ENCODE peak calls at places on chromosome X, in four cellular contexts. F is brain microvascular endothelial cell, C is BJ, U is fibroblast of pulmonary artery. O is an unnamed sample.
A peak's percentile ranks its signal among the peaks of the same experiment; 100 is the strongest.

GRCh38 chrX:103791826-103792458 is 15.3 kb downstream of the PLP1 start:
- DNase-seq in F (peak; percentile 8), C (no peak), U (peak; percentile 19), O (no peak)

GRCh38 chrX:118729043-118729652 is 1.7 kb downstream of the IL13RA1 start:
- DNase-seq in F (no peak), C (no peak), U (no peak), O (no peak)

GRCh38 chrX:31228415-31228832 is 156.6 kb upstream of the FTHL17 start:
- DNase-seq in F (peak; percentile 45), C (peak; percentile 79), U (peak; percentile 84), O (no peak)

GRCh38 chrX:73979551-73980131 is 324.3 kb upstream of the ZCCHC13 start:
- DNase-seq in F (no peak), C (no peak), U (no peak), O (no peak)

GRCh38 chrX:47240619-47241018 is 7.8 kb downstream of the USP11 start:
- DNase-seq in F (no peak), C (no peak), U (no peak), O (no peak)

GRCh38 chrX:119669424-119670037 is 23.4 kb downstream of the SEPTIN6 start:
- DNase-seq in F (peak; percentile 44), C (no peak), U (peak; percentile 44), O (no peak)

GRCh38 chrX:9955506-9955905 is 11.7 kb upstream of the CLDN34 start:
- DNase-seq in F (peak; percentile 23), C (peak; percentile 19), U (peak; percentile 56), O (no peak)

GRCh38 chrX:95718746-95719145 is 965.9 kb upstream of the DIAPH2 start:
- DNase-seq in F (no peak), C (no peak), U (no peak), O (peak; percentile 27)

GRCh38 chrX:17081969-17082368 is 135.5 kb downstream of the REPS2 start:
- DNase-seq in F (no peak), C (no peak), U (no peak), O (no peak)

GRCh38 chrX:19556202-19556601 is 40.9 kb upstream of the MAP3K15 start:
- DNase-seq in F (no peak), C (no peak), U (no peak), O (no peak)

GRCh38 chrX:97159916-97160800 is 276.4 kb downstream of the RPA4 start:
- DNase-seq in F (no peak), C (no peak), U (no peak), O (no peak)

GRCh38 chrX:129540068-129540653 is at the start of gene OCRL:
- DNase-seq in F (peak; percentile 45), C (no peak), U (peak; percentile 65), O (peak; percentile 66)

GRCh38 chrX:120365320-120365719 is 3.4 kb downstream of the ATP1B4 start:
- DNase-seq in F (no peak), C (no peak), U (peak; percentile 11), O (peak; percentile 11)

GRCh38 chrX:69031971-69032391 is 133.3 kb downstream of the PJA1 start:
- DNase-seq in F (no peak), C (no peak), U (peak; percentile 42), O (peak; percentile 86)

GRCh38 chrX:80173261-80173660 is 158.7 kb downstream of the TBX22 start:
- DNase-seq in F (no peak), C (no peak), U (no peak), O (no peak)

GRCh38 chrX:12872741-12873140 is 5.9 kb downstream of the TLR7 start:
- DNase-seq in F (no peak), C (no peak), U (no peak), O (no peak)

GRCh38 chrX:19746919-19747671 is 140.3 kb downstream of the SH3KBP1 start:
- DNase-seq in F (no peak), C (no peak), U (no peak), O (no peak)

GRCh38 chrX:53313746-53314105 is 32.3 kb upstream of the IQSEC2 start:
- DNase-seq in F (no peak), C (no peak), U (no peak), O (no peak)

GRCh38 chrX:108275732-108276131 is 162.5 kb downstream of the COL4A6 start:
- DNase-seq in F (no peak), C (no peak), U (no peak), O (no peak)

GRCh38 chrX:155662297-155662696 is 49.5 kb upstream of the TMLHE start:
- DNase-seq in F (no peak), C (no peak), U (peak; percentile 3), O (peak; percentile 24)

GRCh38 chrX:35046646-35047231 is 104.1 kb downstream of the FAM47B start:
- DNase-seq in F (no peak), C (peak; percentile 17), U (no peak), O (no peak)

GRCh38 chrX:119421306-119421705 is 22.2 kb downstream of the SLC25A43 start:
- DNase-seq in F (no peak), C (no peak), U (no peak), O (no peak)

GRCh38 chrX:123860983-123861382 is 1.1 kb downstream of the XIAP start:
- DNase-seq in F (peak; percentile 4), C (no peak), U (peak; percentile 40), O (peak; percentile 28)

GRCh38 chrX:147945286-147945685 is 33.6 kb downstream of the FMR1 start:
- DNase-seq in F (no peak), C (no peak), U (no peak), O (no peak)
- TF ChIP-seq CTCF in F (no peak), C (no peak), U (no peak), O (no peak)

GRCh38 chrX:135740683-135741149 is 27.3 kb downstream of the CT45A3 start:
- DNase-seq in F (no peak), C (no peak), U (no peak), O (no peak)
- H3K4me3 ChIP-seq in F (no peak overlapping the region), C (no peak overlapping the region), U (no peak overlapping the region), O (no peak overlapping the region)

DNA sequence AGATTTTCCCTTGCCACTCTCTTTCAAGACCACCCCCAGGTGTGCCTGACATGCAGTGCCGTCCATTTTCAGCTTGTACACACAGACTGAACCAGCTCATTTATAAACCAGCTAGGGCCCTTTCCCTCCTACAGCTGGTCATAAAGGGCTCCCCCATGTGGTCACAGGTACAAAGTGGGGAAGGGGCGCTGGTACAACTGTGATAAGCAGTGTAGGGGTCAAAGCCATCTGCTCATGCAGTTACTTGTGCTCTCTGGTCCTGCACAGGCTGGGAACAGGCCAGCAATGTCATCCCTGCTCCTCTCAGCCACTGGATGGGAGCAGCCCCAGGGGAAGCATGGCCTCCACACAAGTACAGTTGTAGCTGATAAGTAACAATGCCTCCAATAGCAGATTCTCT is 20.6 kb downstream of the GABRQ start:
- DNase-seq in F (no peak), C (no peak), U (no peak), O (no peak)
- TF ChIP-seq CTCF in F (peak; percentile 8), C (no peak), U (no peak), O (no peak)

DNA sequence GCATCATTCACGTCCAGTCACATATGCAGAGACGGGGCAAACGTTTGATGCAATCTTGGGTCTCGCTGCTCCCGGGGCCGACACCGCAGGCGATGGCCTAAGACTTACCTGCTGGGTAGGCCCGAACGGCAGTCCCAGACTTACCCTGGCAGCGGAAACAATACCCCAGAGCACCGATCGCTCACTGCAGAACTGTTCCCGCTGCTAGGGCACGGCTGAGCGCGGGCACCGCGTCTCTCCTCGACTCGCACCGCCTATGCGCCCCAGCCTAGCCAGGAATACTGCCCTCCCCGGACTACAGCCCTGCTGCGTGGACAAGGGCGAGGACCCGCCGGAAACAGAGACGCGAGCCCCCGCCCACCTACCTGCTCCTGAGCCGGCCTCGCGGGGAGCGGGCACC is 86.2 kb downstream of the HPRT1 start:
- DNase-seq in F (no peak), C (no peak), U (no peak), O (no peak)
- H3K4me3 ChIP-seq in F (no peak overlapping the region), C (peak overlapping the region; percentile 9), U (peak overlapping the region; percentile 80), O (no peak overlapping the region)

DNA sequence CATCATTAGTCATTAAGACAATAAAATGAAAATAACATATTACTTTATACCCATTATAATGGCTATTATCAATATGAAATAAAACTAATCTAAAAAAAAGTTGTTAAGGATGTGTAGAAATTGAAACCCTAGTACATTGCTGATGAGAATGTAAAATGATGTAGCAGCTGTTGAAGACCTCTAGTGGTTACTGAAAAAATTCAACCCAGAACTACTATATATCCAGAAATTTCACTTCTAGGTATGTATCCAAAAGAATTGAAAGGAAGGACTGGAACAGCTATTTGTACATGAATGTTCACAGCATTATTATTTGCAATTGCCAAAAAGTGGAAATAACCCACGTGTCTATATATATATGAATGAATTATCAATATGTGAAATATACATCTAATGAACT is 180.3 kb upstream of the KLHL4 start:
- DNase-seq in F (no peak), C (no peak), U (peak; percentile 3), O (no peak)
- TF ChIP-seq CTCF in F (peak; percentile 8), C (no peak), U (peak; percentile 20), O (no peak)

DNA sequence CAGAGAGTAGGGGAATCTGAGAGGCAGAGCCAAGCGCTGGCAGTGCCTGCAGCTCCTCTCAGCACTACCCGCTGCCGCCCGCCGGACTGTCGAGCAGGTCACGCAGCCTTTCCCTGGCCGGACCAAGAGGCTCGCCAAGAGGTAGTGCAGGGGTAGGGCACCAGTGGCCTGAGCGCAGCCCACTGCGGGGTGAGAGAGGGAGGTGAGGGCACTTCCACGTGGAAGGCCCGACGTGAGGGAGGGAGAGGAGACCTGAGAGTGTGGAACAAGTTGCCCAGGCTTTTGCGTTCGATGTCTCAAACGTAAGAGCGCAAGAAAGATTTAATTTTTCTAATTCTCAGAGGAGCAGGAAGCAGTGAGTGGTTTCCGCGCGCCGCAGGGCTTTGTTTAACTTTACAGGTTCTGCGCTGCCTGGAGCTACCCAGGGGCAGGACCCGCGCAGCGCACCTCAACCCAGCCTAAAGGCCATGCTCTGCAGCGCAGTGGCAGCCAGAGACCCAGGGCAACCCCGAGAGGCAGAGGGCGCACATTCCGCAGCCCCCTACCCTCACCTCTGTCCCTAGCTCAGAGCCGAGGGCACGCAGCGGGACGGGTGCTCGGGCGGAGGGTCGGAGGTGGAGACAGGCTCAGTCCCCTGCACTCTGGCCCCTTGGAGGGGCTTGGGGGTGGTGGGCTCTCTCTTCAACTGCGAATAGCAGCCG is 14.9 kb downstream of the ARHGAP36 start:
- DNase-seq in F (no peak), C (no peak), U (no peak), O (no peak)
- H3K4me3 ChIP-seq in F (no peak overlapping the region), C (no peak overlapping the region), U (no peak overlapping the region), O (no peak overlapping the region)

DNA sequence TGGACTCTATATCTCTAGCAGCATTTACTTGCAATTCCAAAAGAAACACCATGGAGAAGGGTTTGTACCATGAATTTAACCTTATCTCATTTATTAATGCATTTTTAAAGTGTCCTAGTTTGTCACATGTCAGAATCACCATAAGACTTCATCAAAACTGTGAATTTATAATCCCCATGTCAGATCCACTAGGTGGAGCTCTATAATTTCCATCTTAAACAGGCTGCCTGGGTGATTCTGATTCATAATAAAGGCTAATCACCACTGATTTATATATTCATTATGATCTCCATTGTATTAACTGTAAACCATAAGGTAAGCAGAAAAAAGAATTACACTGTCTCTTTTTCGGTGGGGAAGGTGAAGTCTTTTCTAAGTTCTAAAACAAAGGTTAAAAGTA is 4.0 kb downstream of the TCEAL2 start:
- DNase-seq in F (no peak), C (no peak), U (peak; percentile 3), O (peak; percentile 10)
- TF ChIP-seq CTCF in F (peak; percentile 20), C (peak; percentile 22), U (peak; percentile 20), O (peak; percentile 23)

GRCh38 chrX:6227445-6227820 is 1.2 kb downstream of the NLGN4X start:
- DNase-seq in F (no peak), C (no peak), U (no peak), O (no peak)
- H3K4me3 ChIP-seq in F (peak overlapping the region; percentile 52), C (peak overlapping the region; percentile 5), U (no peak overlapping the region), O (no peak overlapping the region)

O was measured in epithelial cell of esophagus.